ENCODE peak calls at places on chromosome 18, in six cellular contexts. L is HT1080, C is ACHN, Y is HS-27A, Z is H4, P is GM12865. Q is an unnamed sample.

GRCh38 chr18:55500316-55501086 is 87.5 kb downstream of the TCF4 start:
- DNase-seq in L (peak), C (no peak), Y (no peak), Z (peak), P (no peak), Q (no peak)

GRCh38 chr18:79765491-79766245 is 32.1 kb upstream of the KCNG2 start:
- DNase-seq in L (no peak), C (no peak), Y (no peak), Z (no peak), P (no peak), Q (no peak)

GRCh38 chr18:46097853-46098615 is at the start of gene ATP5F1A:
- DNase-seq in L (peak), C (peak), Y (peak), Z (peak), P (peak), Q (peak)

GRCh38 chr18:52200891-52201663 is 138.9 kb upstream of the DCC start:
- DNase-seq in L (no peak), C (no peak), Y (no peak), Z (no peak), P (no peak), Q (no peak)

GRCh38 chr18:3513481-3513880 is 63.5 kb downstream of the TGIF1 start:
- DNase-seq in L (no peak), C (no peak), Y (no peak), Z (no peak), P (peak), Q (peak)

GRCh38 chr18:58362027-58362575 is 266.8 kb downstream of the ALPK2 start:
- DNase-seq in L (peak), C (peak), Y (no peak), Z (peak), P (peak), Q (no peak)

GRCh38 chr18:62486290-62486964 is 36.4 kb upstream of the ZCCHC2 start:
- DNase-seq in L (peak), C (peak), Y (no peak), Z (peak), P (peak), Q (no peak)

GRCh38 chr18:55136864-55137263 is 177.6 kb upstream of the CCDC68 start:
- DNase-seq in L (peak), C (no peak), Y (peak), Z (no peak), P (no peak), Q (no peak)

GRCh38 chr18:25786778-25787177 is 303.6 kb downstream of the SS18 start:
- DNase-seq in L (peak), C (peak), Y (peak), Z (peak), P (no peak), Q (no peak)